ENCODE peak calls at places on chromosomes 12 and 14, in four cellular contexts. S, N, I and Z are unnamed samples.

GRCh38 chr14:104604461-104605449 is at the start of gene TMEM179:
- DNase-seq in S (no peak), N (peak), I (peak), Z (no peak)

GRCh38 chr12:119649202-119649808 is 18.6 kb upstream of the PRKAB1 start:
- DNase-seq in S (peak), N (no peak), I (peak), Z (no peak)

GRCh38 chr12:77001181-77001758 is 64.1 kb downstream of the E2F7 start:
- DNase-seq in S (no peak), N (no peak), I (no peak), Z (no peak)

GRCh38 chr14:50668008-50668851 is at the start of gene SAV1:
- DNase-seq in S (no peak), N (peak), I (peak), Z (no peak)

GRCh38 chr12:28780096-28780495 is 369.0 kb upstream of the FAR2 start:
- DNase-seq in S (peak), N (peak), I (no peak), Z (no peak)

GRCh38 chr14:45679852-45680251 is 426.9 kb upstream of the MIS18BP1 start:
- DNase-seq in S (no peak), N (no peak), I (no peak), Z (no peak)

GRCh38 chr14:69685217-69685616 is 73.8 kb downstream of the SUSD6 start:
- DNase-seq in S (no peak), N (no peak), I (no peak), Z (no peak)

GRCh38 chr12:121831571-121832235 is 27.0 kb downstream of the HPD start:
- DNase-seq in S (no peak), N (no peak), I (no peak), Z (no peak)

GRCh38 chr14:36947362-36947761 is 225.0 kb downstream of the SLC25A21 start:
- DNase-seq in S (no peak), N (no peak), I (no peak), Z (no peak)

GRCh38 chr14:92967346-92967926 is 44.5 kb downstream of the CHGA start:
- DNase-seq in S (no peak), N (no peak), I (no peak), Z (no peak)

GRCh38 chr12:74317078-74317581 is 220.5 kb upstream of the ATXN7L3B start:
- DNase-seq in S (peak), N (no peak), I (no peak), Z (no peak)

GRCh38 chr12:87383705-87384104 is 645.5 kb downstream of the C12orf50 start:
- DNase-seq in S (no peak), N (no peak), I (no peak), Z (no peak)

GRCh38 chr12:121142171-121142950 is 9.7 kb downstream of the P2RX7 start:
- DNase-seq in S (no peak), N (no peak), I (no peak), Z (no peak)

GRCh38 chr12:41242613-41243012 is 54.5 kb downstream of the PDZRN4 start:
- DNase-seq in S (no peak), N (no peak), I (peak), Z (no peak)

GRCh38 chr12:116662612-116663144 is 75.2 kb downstream of the SPRING1 start:
- DNase-seq in S (no peak), N (peak), I (peak), Z (no peak)

GRCh38 chr12:52141875-52142274 is 49.9 kb downstream of the KRT80 start:
- DNase-seq in S (no peak), N (no peak), I (no peak), Z (no peak)

GRCh38 chr14:49212721-49213120 is 373.5 kb downstream of the RPS29 start:
- DNase-seq in S (no peak), N (no peak), I (no peak), Z (no peak)

GRCh38 chr14:89673499-89674225 is 256.6 kb upstream of the FOXN3 start:
- DNase-seq in S (no peak), N (no peak), I (no peak), Z (no peak)

GRCh38 chr14:52299692-52300278 is 14.3 kb upstream of the PTGER2 start:
- DNase-seq in S (peak), N (peak), I (peak), Z (no peak)

GRCh38 chr14:75201087-75201486 is 24.7 kb upstream of the TMED10 start:
- DNase-seq in S (no peak), N (no peak), I (peak), Z (no peak)

GRCh38 chr14:96634481-96634880 is 132.3 kb downstream of the PAPOLA start:
- DNase-seq in S (no peak), N (no peak), I (no peak), Z (no peak)

GRCh38 chr12:19712041-19712440 is 272.7 kb downstream of the AEBP2 start:
- DNase-seq in S (peak), N (no peak), I (no peak), Z (no peak)
- TF ChIP-seq PBX3 in S (no peak), N (no peak), I (peak), Z (no peak)

GRCh38 chr12:75666980-75667359 is 155.6 kb upstream of the KRR1 start:
- DNase-seq in S (no peak), N (peak), I (no peak), Z (no peak)
- TF ChIP-seq PBX3 in S (no peak), N (no peak), I (no peak), Z (no peak)

GRCh38 chr12:130110910-130111309 is 51.4 kb upstream of the FZD10 start:
- DNase-seq in S (no peak), N (no peak), I (no peak), Z (no peak)
- TF ChIP-seq PBX3 in S (no peak), N (no peak), I (no peak), Z (no peak)

DNA sequence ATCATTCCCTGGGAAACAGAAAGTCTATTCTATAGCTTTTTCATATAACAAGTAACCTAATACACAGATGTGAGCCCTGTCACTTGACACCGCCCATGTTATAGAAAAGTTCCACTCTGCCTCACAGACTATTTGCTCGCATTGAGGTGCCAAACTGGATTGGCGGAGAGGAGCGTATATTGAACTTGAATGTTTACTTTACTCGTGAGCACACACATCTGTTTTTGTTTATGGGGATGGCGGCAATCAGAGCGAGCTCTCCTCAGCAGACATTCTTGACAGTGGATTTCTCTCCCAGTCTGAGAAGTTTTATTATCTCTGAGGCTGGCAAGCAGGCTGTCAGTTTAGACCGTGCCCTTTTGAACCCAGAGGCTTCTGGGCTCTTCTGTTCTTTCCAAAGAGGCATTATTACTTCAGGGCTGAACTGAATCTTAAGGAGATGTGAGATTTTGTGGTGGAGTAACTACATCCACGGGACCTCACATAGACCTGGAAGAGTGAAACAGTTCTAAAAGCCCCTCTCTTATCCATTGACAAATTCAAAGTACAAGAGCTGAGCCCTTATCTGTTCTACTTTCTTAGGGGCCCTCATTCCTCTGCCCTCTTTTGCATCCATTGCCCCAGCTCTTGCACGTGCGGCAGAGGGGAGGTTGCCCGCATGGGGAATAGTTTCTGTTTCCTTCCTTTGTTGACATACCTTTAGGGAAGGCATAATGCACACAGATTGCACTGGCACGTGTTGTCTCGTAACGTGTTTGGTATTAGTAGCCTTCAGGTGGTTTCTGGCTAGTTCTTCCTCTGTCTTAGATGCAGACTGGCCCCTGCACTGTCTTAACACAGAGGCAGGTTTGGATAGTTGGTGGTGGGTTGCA is 68.2 kb downstream of the DRAM1 start:
- DNase-seq in S (no peak), N (peak), I (peak), Z (no peak)
- TF ChIP-seq PBX3 in S (no peak), N (no peak), I (no peak), Z (no peak)